ENCODE peak calls at places on chromosomes 16 and 17, in ten cellular contexts. M is RWPE1; F is stimulated activated CD4-positive, alpha-beta T cell treated with anti-CD3 and anti-CD28 coated beads, Interleukin-1b, Interleukin-23, amount 100 ng/mL, for 1 hour; D is progenitor cell of endocrine pancreas; E is NCI-H2081; Q is NCI-H1092; P is WTC11; V is endothelial cell; J is germinal center; T is pancreas. X is an unnamed sample.

GRCh38 chr17:35087731-35088646 is 24.5 kb upstream of the RFFL start:
- DNase-seq in J (no peak), Q (no peak), M (no peak), E (no peak), V (peak), F (no peak), D (peak), T (peak), P (peak), X (peak)

GRCh38 chr17:64063766-64064224 is 43.4 kb upstream of the ICAM2 start:
- DNase-seq in V (peak), M (no peak), Q (peak), F (no peak), D (peak), J (peak), T (peak), P (peak), E (peak), X (peak)

GRCh38 chr17:68378202-68379149 is 78.8 kb downstream of the WIPI1 start:
- DNase-seq in E (peak), T (peak), M (peak), P (peak), D (no peak), J (no peak), F (no peak), Q (peak), V (peak), X (no peak)

GRCh38 chr16:51876934-51877333 is 670.0 kb downstream of the TOX3 start:
- DNase-seq in E (no peak), Q (no peak), V (no peak), T (no peak), J (no peak), F (no peak), D (no peak), P (no peak), M (no peak), X (no peak)

GRCh38 chr16:2537451-2538379 is at the start of gene PDPK1:
- DNase-seq in V (peak), J (peak), M (peak), P (peak), F (peak), T (peak), E (peak), Q (peak), D (peak), X (peak)

GRCh38 chr16:66473654-66474519 is 46.8 kb downstream of the BEAN1 start:
- DNase-seq in D (no peak), T (no peak), E (peak), P (no peak), M (no peak), V (no peak), J (no peak), F (no peak), Q (peak), X (no peak)

GRCh38 chr16:88965826-88966480 is 11.1 kb downstream of the CBFA2T3 start:
- DNase-seq in T (peak), M (no peak), J (no peak), V (no peak), E (no peak), Q (no peak), D (no peak), P (no peak), F (no peak), X (no peak)

GRCh38 chr16:15993946-15994665 is 44.7 kb downstream of the ABCC1 start:
- DNase-seq in E (no peak), Q (no peak), J (no peak), F (no peak), M (no peak), P (no peak), D (no peak), V (no peak), T (no peak), X (no peak)

GRCh38 chr17:43384476-43384862 is 14.3 kb upstream of the ARL4D start:
- DNase-seq in V (no peak), Q (no peak), J (no peak), F (no peak), P (no peak), T (no peak), E (no peak), D (no peak), M (no peak), X (no peak)

GRCh38 chr16:49622421-49623402 is 233.2 kb downstream of the ZNF423 start:
- DNase-seq in P (no peak), J (no peak), D (no peak), T (no peak), V (no peak), E (no peak), F (no peak), M (no peak), Q (no peak), X (no peak)

GRCh38 chr16:964696-965395 is 5.9 kb downstream of the LMF1 start:
- DNase-seq in Q (no peak), J (no peak), D (no peak), E (no peak), V (no peak), P (no peak), F (peak), T (no peak), M (no peak), X (no peak)

GRCh38 chr17:43319293-43320124 is 79.3 kb upstream of the ARL4D start:
- DNase-seq in M (no peak), Q (no peak), D (no peak), F (no peak), P (no peak), T (no peak), J (no peak), V (no peak), E (no peak), X (no peak)

GRCh38 chr17:28970879-28971278 is 19.6 kb upstream of the PHF12 start:
- DNase-seq in F (no peak), Q (no peak), P (no peak), M (no peak), J (no peak), V (no peak), D (no peak), E (no peak), T (no peak), X (no peak)

GRCh38 chr17:77437017-77437416 is 296.2 kb downstream of the SEC14L1 start:
- DNase-seq in D (no peak), Q (peak), E (peak), T (no peak), P (no peak), F (no peak), J (no peak), V (no peak), M (no peak), X (no peak)

GRCh38 chr16:89749637-89750036 is 28.3 kb downstream of the ZNF276 start:
- DNase-seq in D (no peak), Q (no peak), E (no peak), F (no peak), J (no peak), T (no peak), M (no peak), V (no peak), P (no peak), X (no peak)

GRCh38 chr17:76635039-76635438 is 8.5 kb downstream of the ST6GALNAC1 start:
- DNase-seq in M (no peak), E (no peak), P (no peak), D (no peak), J (no peak), F (no peak), V (no peak), T (no peak), Q (no peak), X (no peak)

GRCh38 chr16:49649013-49649785 is 206.7 kb downstream of the ZNF423 start:
- DNase-seq in T (no peak), D (no peak), V (no peak), M (peak), E (no peak), Q (no peak), F (no peak), J (no peak), P (no peak), X (no peak)

GRCh38 chr16:82892327-82892726 is 265.6 kb downstream of the CDH13 start:
- DNase-seq in V (no peak), M (no peak), T (no peak), J (no peak), E (no peak), D (no peak), Q (no peak), P (no peak), F (no peak), X (no peak)

GRCh38 chr16:85207357-85207921 is 95.2 kb upstream of the CIBAR2 start:
- DNase-seq in V (no peak), P (no peak), D (no peak), Q (no peak), E (no peak), J (no peak), M (no peak), T (peak), F (no peak), X (no peak)

GRCh38 chr16:49701867-49702494 is 153.9 kb downstream of the ZNF423 start:
- DNase-seq in M (no peak), V (no peak), P (peak), F (no peak), E (peak), T (no peak), Q (peak), D (no peak), J (no peak), X (peak)

GRCh38 chr16:56987692-56988091 is 1.7 kb upstream of the NLRC5 start:
- DNase-seq in E (no peak), Q (no peak), T (no peak), P (no peak), D (no peak), J (no peak), F (no peak), V (no peak), M (no peak), X (no peak)

GRCh38 chr17:81641825-81642489 is 5.0 kb downstream of the TSPAN10 start:
- DNase-seq in M (peak), V (no peak), Q (no peak), D (no peak), T (no peak), F (no peak), J (no peak), P (no peak), E (no peak), X (no peak)

GRCh38 chr16:75108792-75109731 is 7.5 kb downstream of the LDHD start:
- DNase-seq in J (peak), M (peak), E (no peak), P (no peak), D (no peak), Q (peak), F (peak), V (no peak), T (peak), X (no peak)

GRCh38 chr17:80119839-80120238 is 18.5 kb downstream of the GAA start:
- DNase-seq in F (no peak), P (no peak), D (no peak), E (no peak), J (no peak), V (no peak), M (no peak), Q (no peak), T (no peak), X (no peak)

GRCh38 chr16:50297301-50298074 is 31.1 kb downstream of the ADCY7 start:
- DNase-seq in E (no peak), Q (peak), P (no peak), D (no peak), T (no peak), V (no peak), J (no peak), M (no peak), F (no peak), X (no peak)

GRCh38 chr17:75635610-75636202 is 2.5 kb downstream of the SMIM5 start:
- DNase-seq in E (no peak), M (no peak), D (no peak), Q (no peak), V (no peak), F (no peak), T (peak), P (no peak), J (no peak), X (no peak)

GRCh38 chr17:41004397-41004796 is 4.5 kb downstream of the KRTAP3-1 start:
- DNase-seq in M (no peak), E (no peak), V (no peak), Q (no peak), T (no peak), F (no peak), D (no peak), J (no peak), P (no peak), X (no peak)

GRCh38 chr17:47131761-47132160 is 57.3 kb downstream of the CDC27 start:
- DNase-seq in F (no peak), D (no peak), P (no peak), E (no peak), V (no peak), Q (no peak), J (no peak), M (no peak), T (no peak), X (no peak)

GRCh38 chr16:75491876-75492275 is 3.4 kb downstream of the CHST6 start:
- DNase-seq in Q (no peak), J (peak), T (no peak), D (no peak), V (no peak), M (peak), P (peak), E (peak), F (no peak), X (no peak)

GRCh38 chr17:82775033-82775823 is 23.4 kb downstream of the TBCD start:
- DNase-seq in D (peak), Q (peak), E (peak), F (no peak), M (peak), P (peak), J (peak), T (peak), V (peak), X (no peak)

GRCh38 chr17:3865166-3865565 is 19.1 kb upstream of the NCBP3 start:
- DNase-seq in F (no peak), E (no peak), D (no peak), V (no peak), J (no peak), Q (no peak), M (no peak), T (no peak), P (no peak), X (no peak)

GRCh38 chr17:49456172-49456965 is 38.7 kb upstream of the NGFR start:
- DNase-seq in E (no peak), V (no peak), D (no peak), T (no peak), M (no peak), P (no peak), F (no peak), J (no peak), Q (no peak), X (no peak)

GRCh38 chr16:86044241-86044671 is 145.3 kb downstream of the IRF8 start:
- DNase-seq in J (peak), V (peak), Q (no peak), E (no peak), P (peak), T (no peak), F (no peak), M (peak), D (peak), X (peak)

GRCh38 chr17:8745586-8746500 is 1.2 kb upstream of the CCDC42 start:
- DNase-seq in J (peak), V (peak), Q (no peak), P (peak), F (peak), T (peak), E (peak), D (peak), M (peak), X (peak)

GRCh38 chr17:77308768-77309726 is 168.3 kb downstream of the SEC14L1 start:
- DNase-seq in V (no peak), T (no peak), M (no peak), E (no peak), J (no peak), Q (no peak), F (no peak), D (no peak), P (no peak), X (no peak)

GRCh38 chr17:10547351-10547750 is 2.1 kb downstream of the MYH2 start:
- DNase-seq in E (no peak), D (no peak), T (no peak), P (no peak), J (no peak), M (no peak), F (no peak), V (no peak), Q (no peak), X (no peak)

GRCh38 chr17:18185832-18186231 is 2.2 kb downstream of the ALKBH5 start:
- DNase-seq in F (no peak), E (no peak), V (no peak), Q (no peak), M (no peak), T (no peak), J (no peak), D (no peak), P (no peak), X (no peak)

X was measured in iPS DF 6.9.